ENCODE peak calls at places on chromosomes 4 and X, in five cellular contexts. M is NCI-H2081 treated with DMSO at 0.1 percent for 48 hours; N is EL; Z is activated naive CD8-positive, alpha-beta T cell treated with anti-CD3 and anti-CD28 coated beads for 36 hours; T is progenitor cell of endocrine pancreas. E is an unnamed sample.

GRCh38 chr4:111562811-111563210 is 582.4 kb upstream of the FAM241A start:
- DNase-seq in M (no peak), N (peak), Z (no peak), T (no peak), E (no peak)

GRCh38 chrX:46547857-46548256 is 2.6 kb upstream of the ZNF674 start:
- DNase-seq in M (no peak), N (peak), Z (no peak), T (no peak), E (no peak)

GRCh38 chr4:89277412-89277811 is 30.2 kb downstream of the GPRIN3 start:
- DNase-seq in M (no peak), N (peak), Z (no peak), T (no peak), E (no peak)

GRCh38 chr4:165612936-165613335 is 234.1 kb downstream of the CPE start:
- DNase-seq in M (no peak), N (no peak), Z (no peak), T (no peak), E (no peak)

GRCh38 chr4:152976466-152976761 is 40.3 kb downstream of the FHDC1 start:
- DNase-seq in M (no peak), N (no peak), Z (no peak), T (no peak), E (no peak)

GRCh38 chr4:80220711-80221110 is 23.4 kb downstream of the PRDM8 start:
- DNase-seq in M (no peak), N (no peak), Z (no peak), T (no peak), E (no peak)

GRCh38 chr4:146222313-146222712 is 8.0 kb downstream of the REELD1 start:
- DNase-seq in M (no peak), N (peak), Z (no peak), T (no peak), E (no peak)

GRCh38 chr4:4460759-4461158 is 73.9 kb downstream of the NSG1 start:
- DNase-seq in M (no peak), N (no peak), Z (peak), T (no peak), E (no peak)

GRCh38 chr4:60938621-60939020 is 261.5 kb upstream of the ADGRL3 start:
- DNase-seq in M (no peak), N (no peak), Z (no peak), T (no peak), E (no peak)

GRCh38 chr4:40327340-40327739 is 7.8 kb upstream of the CHRNA9 start:
- DNase-seq in M (no peak), N (no peak), Z (no peak), T (no peak), E (no peak)

GRCh38 chr4:51884055-51884454 is 41.1 kb downstream of the DCUN1D4 start:
- DNase-seq in M (no peak), N (no peak), Z (no peak), T (no peak), E (no peak)

GRCh38 chr4:113502476-113502875 is 259.1 kb downstream of the CAMK2D start:
- DNase-seq in M (no peak), N (peak), Z (no peak), T (no peak), E (no peak)

GRCh38 chrX:131572372-131573014 is 28.6 kb downstream of the OR13H1 start:
- DNase-seq in M (no peak), N (no peak), Z (no peak), T (no peak), E (no peak)

E was measured in retina.